ENCODE peak calls at places on chromosomes 13 and 19, in ten cellular contexts. T, G, V, E, M, W, B, S, Z and D are unnamed samples.

GRCh38 chr13:33032037-33032625 is 15.9 kb downstream of the KL start:
- DNase-seq in W (no peak), M (no peak), E (peak; percentile 46), T (no peak), B (no peak), S (no peak), Z (no peak), G (no peak), V (no peak), D (no peak)

GRCh38 chr13:33487575-33488243 is 202.2 kb upstream of the STARD13 start:
- DNase-seq in Z (peak; percentile 21), G (no peak), B (no peak), E (no peak), S (no peak), V (no peak), T (no peak), M (no peak), W (no peak), D (no peak)

GRCh38 chr13:110582421-110582954 is 21.0 kb upstream of the RAB20 start:
- DNase-seq in G (no peak), T (no peak), S (no peak), E (no peak), B (no peak), M (no peak), V (no peak), W (no peak), Z (no peak), D (no peak)

GRCh38 chr13:51786425-51787010 is 17.4 kb downstream of the DHRS12 start:
- DNase-seq in W (no peak), B (no peak), T (no peak), E (no peak), M (no peak), S (no peak), G (no peak), Z (no peak), V (no peak), D (no peak)

GRCh38 chr19:1311543-1312091 is 25.9 kb downstream of the EFNA2 start:
- DNase-seq in M (no peak), G (no peak), Z (no peak), S (no peak), B (no peak), T (no peak), E (no peak), W (no peak), V (no peak), D (no peak)

GRCh38 chr19:35717665-35718344 is at the start of gene KMT2B:
- DNase-seq in M (no peak), S (no peak), G (no peak), Z (no peak), W (peak; percentile 96), T (no peak), B (no peak), E (peak; percentile 66), V (no peak), D (no peak)

GRCh38 chr19:1266116-1266817 is 2.9 kb upstream of the CIRBP start:
- DNase-seq in M (peak; percentile 85), Z (peak; percentile 95), E (no peak), G (no peak), V (no peak), B (peak; percentile 87), W (peak; percentile 75), S (peak; percentile 85), T (no peak), D (no peak)

GRCh38 chr19:33705860-33706259 is 84.1 kb downstream of the CHST8 start:
- DNase-seq in M (no peak), Z (no peak), W (no peak), G (no peak), T (no peak), E (no peak), S (no peak), B (no peak), V (no peak), D (no peak)

GRCh38 chr19:13619203-13619632 is 112.9 kb upstream of the CACNA1A start:
- DNase-seq in Z (no peak), B (no peak), T (no peak), G (no peak), E (peak; percentile 23), S (no peak), M (no peak), W (no peak), V (no peak), D (no peak)

GRCh38 chr13:46622918-46623256 is 69.9 kb downstream of the LRCH1 start:
- DNase-seq in T (no peak), E (peak; percentile 63), M (no peak), V (no peak), G (no peak), B (no peak), W (no peak), S (no peak), Z (no peak), D (no peak)

GRCh38 chr13:35349673-35350278 is 126.7 kb downstream of the MAB21L1 start:
- DNase-seq in Z (no peak), V (no peak), W (no peak), G (no peak), S (no peak), T (no peak), M (no peak), E (no peak), B (no peak), D (peak; percentile 46)

GRCh38 chr13:40508767-40509342 is 157.6 kb downstream of the FOXO1 start:
- DNase-seq in M (no peak), Z (no peak), E (no peak), T (no peak), G (no peak), V (no peak), S (no peak), W (no peak), B (no peak), D (no peak)

GRCh38 chr19:54002495-54003315 is 11.3 kb downstream of the CACNG6 start:
- DNase-seq in W (no peak), V (no peak), M (no peak), Z (no peak), S (no peak), G (no peak), T (no peak), B (no peak), E (no peak), D (no peak)

GRCh38 chr19:574658-575526 is 2.5 kb downstream of the BSG start:
- DNase-seq in M (no peak), T (no peak), V (no peak), S (no peak), Z (no peak), B (no peak), W (no peak), G (no peak), E (no peak), D (peak; percentile 76)

GRCh38 chr19:18055967-18056366 is 30.8 kb downstream of the IL12RB1 start:
- DNase-seq in Z (no peak), G (no peak), E (no peak), V (no peak), W (no peak), S (no peak), B (no peak), T (no peak), M (no peak), D (no peak)

GRCh38 chr13:51583875-51584730 is at the start of gene WDFY2:
- DNase-seq in W (peak; percentile 100), S (peak; percentile 99), B (peak; percentile 99), M (peak; percentile 100), E (peak; percentile 100), T (peak; percentile 98), Z (peak; percentile 100), G (peak; percentile 97), V (peak; percentile 100), D (peak; percentile 100)

GRCh38 chr13:76937416-76937815 is 10.9 kb upstream of the ACOD1 start:
- DNase-seq in Z (no peak), V (no peak), G (no peak), E (peak; percentile 83), M (no peak), S (no peak), T (no peak), B (no peak), W (no peak), D (no peak)

GRCh38 chr19:45814166-45814780 is 835 bp downstream of the RSPH6A start:
- DNase-seq in Z (no peak), G (no peak), M (no peak), E (no peak), V (no peak), S (no peak), W (no peak), B (no peak), T (no peak), D (no peak)

GRCh38 chr19:6274756-6275155 is 5.0 kb downstream of the MLLT1 start:
- DNase-seq in S (no peak), V (no peak), B (no peak), M (no peak), E (no peak), G (no peak), W (no peak), T (no peak), Z (no peak), D (no peak)

GRCh38 chr13:36293497-36293896 is 4.1 kb downstream of the CCDC169 start:
- DNase-seq in M (no peak), T (no peak), S (no peak), E (no peak), W (no peak), Z (no peak), V (no peak), G (no peak), B (no peak), D (no peak)

GRCh38 chr19:46951236-46951986 is 68.2 kb upstream of the NPAS1 start:
- DNase-seq in W (no peak), E (no peak), G (no peak), S (no peak), B (no peak), M (no peak), V (no peak), Z (no peak), T (no peak), D (no peak)

GRCh38 chr13:114097504-114097892 is 34.9 kb downstream of the RASA3 start:
- DNase-seq in W (no peak), Z (peak; percentile 8), S (no peak), M (no peak), T (no peak), G (no peak), E (no peak), B (no peak), V (no peak), D (no peak)

GRCh38 chr13:38417241-38417640 is 67.6 kb downstream of the UFM1 start:
- DNase-seq in W (no peak), M (no peak), Z (no peak), G (no peak), S (no peak), B (no peak), T (no peak), V (no peak), E (no peak), D (no peak)

GRCh38 chr19:6738726-6739389 is 622 bp upstream of the TRIP10 start:
- DNase-seq in W (no peak), E (no peak), Z (no peak), B (no peak), S (no peak), V (no peak), G (no peak), T (no peak), M (no peak), D (no peak)

GRCh38 chr13:111667757-111668156 is 347.3 kb downstream of the TEX29 start:
- DNase-seq in S (no peak), G (no peak), T (no peak), M (no peak), W (no peak), B (no peak), V (no peak), Z (no peak), E (no peak), D (no peak)

GRCh38 chr19:46372901-46373572 is 26.1 kb downstream of the PPP5C start:
- DNase-seq in W (no peak), V (no peak), B (no peak), E (no peak), T (no peak), M (no peak), S (no peak), Z (no peak), G (peak; percentile 23), D (no peak)

GRCh38 chr19:28435551-28436261 is 777.2 kb downstream of the UQCRFS1 start:
- DNase-seq in G (no peak), B (no peak), M (peak; percentile 4), V (no peak), Z (no peak), S (no peak), E (no peak), W (no peak), T (no peak), D (no peak)

GRCh38 chr19:39506944-39507714 is 7.8 kb upstream of the SELENOV start:
- DNase-seq in B (peak; percentile 57), V (no peak), M (peak; percentile 28), E (no peak), G (peak; percentile 40), W (no peak), T (no peak), S (peak; percentile 60), Z (no peak), D (peak; percentile 62)